ENCODE peak calls at places on chromosomes 11 and 22, in four cellular contexts. V is activated CD4-positive, alpha-beta memory T cell treated with anti-CD3 and anti-CD28 coated beads, Interleukin-2, amount 10 ng/mL, durations not matched to agents 7 days and 5 days; M is fibroblast of villous mesenchyme; D is PC-3. J is an unnamed sample.

GRCh38 chr11:117793521-117793920 is 3.5 kb downstream of the DSCAML1 start:
- DNase-seq in V (no peak), M (no peak), D (no peak), J (no peak)

GRCh38 chr22:46451741-46452140 is 85.7 kb downstream of the CELSR1 start:
- DNase-seq in V (no peak), M (no peak), D (no peak), J (no peak)

GRCh38 chr11:116167706-116168458 is 604.9 kb downstream of the BUD13 start:
- DNase-seq in V (no peak), M (no peak), D (no peak), J (no peak)

GRCh38 chr11:797300-798092 is 585 bp downstream of the SLC25A22 start:
- DNase-seq in V (peak), M (peak), D (peak), J (peak)

GRCh38 chr11:123195182-123196059 is at the start of gene CLMP:
- DNase-seq in V (no peak), M (peak), D (peak), J (peak)

GRCh38 chr11:82775218-82775617 is 41.6 kb upstream of the FAM181B start:
- DNase-seq in V (no peak), M (no peak), D (no peak), J (no peak)

GRCh38 chr22:49964493-49965290 is 4.1 kb downstream of the PIM3 start:
- DNase-seq in V (peak), M (no peak), D (no peak), J (no peak)

GRCh38 chr11:63783925-63784592 is 15.5 kb upstream of the ZFTA start:
- DNase-seq in V (no peak), M (no peak), D (no peak), J (no peak)

GRCh38 chr11:84922836-84923235 is 704.3 kb downstream of the DLG2 start:
- DNase-seq in V (no peak), M (no peak), D (no peak), J (no peak)

GRCh38 chr11:65421204-65422103 is 1.1 kb upstream of the NEAT1 start:
- DNase-seq in V (peak), M (peak), D (peak), J (peak)

GRCh38 chr11:117143390-117143789 is 697 bp upstream of the PAFAH1B2 start:
- DNase-seq in V (peak), M (peak), D (peak), J (peak)

GRCh38 chr11:135073444-135073843 is 661.4 kb upstream of the B3GAT1 start:
- DNase-seq in V (no peak), M (no peak), D (no peak), J (no peak)

GRCh38 chr11:7977251-7977917 is 9.8 kb upstream of the EIF3F start:
- DNase-seq in V (no peak), M (peak), D (peak), J (peak)

GRCh38 chr11:124446926-124447325 is 1.4 kb upstream of the OR8B8 start:
- DNase-seq in V (no peak), M (no peak), D (no peak), J (no peak)

GRCh38 chr11:94734563-94735275 is 33.4 kb upstream of the AMOTL1 start:
- DNase-seq in V (no peak), M (no peak), D (peak), J (no peak)

GRCh38 chr22:28231423-28231822 is 312.4 kb upstream of the PITPNB start:
- DNase-seq in V (no peak), M (peak), D (no peak), J (peak)

GRCh38 chr11:10050561-10050960 is 243.5 kb downstream of the SBF2 start:
- DNase-seq in V (no peak), M (peak), D (peak), J (peak)

GRCh38 chr22:29209624-29209929 is 3.9 kb downstream of the EMID1 start:
- DNase-seq in V (no peak), M (no peak), D (peak), J (no peak)

GRCh38 chr11:47282462-47282861 is 12.5 kb downstream of the MADD start:
- DNase-seq in V (no peak), M (no peak), D (no peak), J (no peak)

GRCh38 chr11:70244698-70245097 is 25.8 kb upstream of the PPFIA1 start:
- DNase-seq in V (no peak), M (peak), D (peak), J (peak)

GRCh38 chr11:6655020-6655789 is 404 bp downstream of the DCHS1 start:
- DNase-seq in V (no peak), M (no peak), D (no peak), J (no peak)

GRCh38 chr11:75025561-75025960 is 36.8 kb downstream of the NEU3 start:
- DNase-seq in V (no peak), M (no peak), D (no peak), J (no peak)

GRCh38 chr22:27115816-27116256 is 458.4 kb downstream of the MIAT start:
- DNase-seq in V (no peak), M (no peak), D (peak), J (peak)

GRCh38 chr22:32206774-32207758 is 2.2 kb upstream of the RFPL2 start:
- DNase-seq in V (peak), M (peak), D (peak), J (peak)

GRCh38 chr11:64384981-64385952 is 26.3 kb downstream of the RPS6KA4 start:
- DNase-seq in V (no peak), M (no peak), D (no peak), J (no peak)

GRCh38 chr11:69489031-69489745 is 7.7 kb downstream of the LINC01488 start:
- DNase-seq in V (no peak), M (no peak), D (no peak), J (no peak)

GRCh38 chr22:48072777-48073176 is 1310.3 kb downstream of the TBC1D22A start:
- DNase-seq in V (no peak), M (no peak), D (no peak), J (no peak)

GRCh38 chr11:75200051-75200450 is 40.5 kb upstream of the TPBGL start:
- DNase-seq in V (no peak), M (no peak), D (no peak), J (peak)

GRCh38 chr11:93939084-93939780 is 81.9 kb upstream of the HEPHL1 start:
- DNase-seq in V (no peak), M (peak), D (peak), J (no peak)

GRCh38 chr11:123457187-123457770 is 27.2 kb downstream of the GRAMD1B start:
- DNase-seq in V (peak), M (peak), D (no peak), J (peak)

J was measured in cardiac fibroblast.